ENCODE peak calls at places on chromosomes 11 and 22, in seven cellular contexts. C, A, R, L, U, F and S are unnamed samples.

GRCh38 chr11:130101661-130102060 is 32.0 kb downstream of the APLP2 start:
- DNase-seq in F (no peak), U (no peak), C (no peak), R (no peak), A (no peak), L (no peak), S (no peak)

GRCh38 chr11:105937331-105937730 is 84.7 kb downstream of the MSANTD4 start:
- DNase-seq in U (peak), R (no peak), F (no peak), C (peak), L (no peak), A (no peak), S (peak)

GRCh38 chr11:17076517-17077239 is 789 bp downstream of the RPS13 start:
- DNase-seq in F (no peak), C (no peak), L (no peak), U (peak), R (no peak), A (no peak), S (peak)

GRCh38 chr11:100576044-100577021 is 110.8 kb upstream of the ARHGAP42 start:
- DNase-seq in C (no peak), R (no peak), F (no peak), L (peak), U (peak), A (no peak), S (peak)

GRCh38 chr22:36331912-36332622 is 55.7 kb downstream of the MYH9 start:
- DNase-seq in U (peak), R (no peak), L (no peak), A (peak), C (no peak), F (peak), S (no peak)

GRCh38 chr11:72150882-72151281 is 15.4 kb downstream of the FOLR3 start:
- DNase-seq in C (no peak), U (no peak), R (no peak), L (no peak), A (no peak), F (no peak), S (no peak)

GRCh38 chr11:94010136-94010535 is 11.0 kb upstream of the HEPHL1 start:
- DNase-seq in U (no peak), C (no peak), F (no peak), R (no peak), A (no peak), L (no peak), S (no peak)

GRCh38 chr11:106644824-106645223 is 373.5 kb downstream of the GUCY1A2 start:
- DNase-seq in L (no peak), A (no peak), C (no peak), R (no peak), F (no peak), U (no peak), S (peak)